ENCODE peak calls at places on chromosomes 4 and X, in five cellular contexts. S is IMR-90, V is fibroblast of lung, A is DND-41, J is tibial artery. Z is an unnamed sample.

GRCh38 chr4:26490111-26490979 is at the start of gene CCKAR:
- DNase-seq in J (no peak), A (no peak), V (no peak), S (no peak), Z (no peak)

GRCh38 chrX:131588995-131589394 is 45.1 kb downstream of the OR13H1 start:
- DNase-seq in A (no peak), J (no peak), S (no peak), V (peak; percentile 28), Z (no peak)

GRCh38 chr4:17884063-17884462 is 73.3 kb downstream of the NCAPG start:
- DNase-seq in S (peak; percentile 61), A (no peak), V (peak; percentile 31), J (no peak), Z (no peak)

GRCh38 chrX:9785944-9786741 is at the start of gene SHROOM2:
- DNase-seq in S (no peak), V (no peak), J (no peak), A (no peak), Z (no peak)

GRCh38 chr4:83910693-83911092 is 374.8 kb downstream of the GPAT3 start:
- DNase-seq in V (no peak), S (no peak), J (no peak), A (no peak), Z (no peak)

GRCh38 chrX:50579955-50580354 is 109.3 kb upstream of the DGKK start:
- DNase-seq in V (peak; percentile 61), J (peak; percentile 23), A (peak; percentile 17), S (peak; percentile 57), Z (peak; percentile 45)

GRCh38 chr4:127506283-127506682 is 126.5 kb upstream of the INTU start:
- DNase-seq in A (no peak), V (peak; percentile 10), J (no peak), S (no peak), Z (no peak)

GRCh38 chr4:135497563-135498152 is 1296.1 kb upstream of the PABPC4L start:
- DNase-seq in V (no peak), J (no peak), S (no peak), A (no peak), Z (no peak)

GRCh38 chr4:10078481-10079233 is 37.9 kb downstream of the WDR1 start:
- DNase-seq in S (no peak), V (no peak), J (peak; percentile 18), A (no peak), Z (no peak)

GRCh38 chrX:103276581-103277002 is at the start of gene TCEAL5:
- DNase-seq in V (no peak), J (no peak), S (no peak), A (no peak), Z (no peak)

GRCh38 chr4:772776-773175 is 53.2 kb downstream of the CPLX1 start:
- DNase-seq in V (no peak), S (no peak), J (no peak), A (no peak), Z (no peak)

GRCh38 chrX:9312922-9313867 is 151.7 kb upstream of the TBL1X start:
- DNase-seq in S (no peak), V (no peak), A (peak; percentile 63), J (peak; percentile 22), Z (peak; percentile 12)

GRCh38 chr4:139738846-139739613 is 73.4 kb downstream of the MGST2 start:
- DNase-seq in J (no peak), S (no peak), V (no peak), A (no peak), Z (no peak)

GRCh38 chr4:174522183-174523002 is at the start of gene HPGD:
- DNase-seq in V (no peak), J (peak; percentile 61), A (no peak), S (no peak), Z (no peak)

GRCh38 chr4:47553329-47554125 is 68.5 kb downstream of the ATP10D start:
- DNase-seq in S (peak; percentile 44), J (no peak), A (no peak), V (no peak), Z (no peak)

GRCh38 chr4:133385161-133385954 is 236.3 kb downstream of the PCDH10 start:
- DNase-seq in S (no peak), V (no peak), J (no peak), A (no peak), Z (no peak)

GRCh38 chr4:69601065-69601464 is 38.4 kb downstream of the UGT2A2 start:
- DNase-seq in J (no peak), V (no peak), S (no peak), A (no peak), Z (no peak)

GRCh38 chrX:87516716-87517115 is 886 bp upstream of the KLHL4 start:
- DNase-seq in S (peak; percentile 55), J (no peak), A (no peak), V (peak; percentile 64), Z (no peak)

GRCh38 chr4:111400736-111401135 is 744.5 kb upstream of the FAM241A start:
- DNase-seq in A (no peak), S (peak; percentile 81), V (peak; percentile 67), J (no peak), Z (no peak)

GRCh38 chr4:100707786-100708185 is 190.0 kb upstream of the EMCN start:
- DNase-seq in S (no peak), A (no peak), V (no peak), J (no peak), Z (no peak)

GRCh38 chr4:174775366-174775765 is 53.7 kb downstream of the GLRA3 start:
- DNase-seq in S (no peak), J (no peak), V (no peak), A (no peak), Z (no peak)

GRCh38 chrX:119488749-119489148 is 20.5 kb downstream of the SLC25A5 start:
- DNase-seq in J (peak; percentile 38), A (peak; percentile 44), S (peak; percentile 51), V (peak; percentile 59), Z (no peak)

GRCh38 chr4:15521442-15522039 is 51.9 kb downstream of the CC2D2A start:
- DNase-seq in J (no peak), V (peak; percentile 71), A (no peak), S (peak; percentile 41), Z (no peak)

GRCh38 chr4:152032722-152033131 is 271.9 kb upstream of the GATB start:
- DNase-seq in V (peak; percentile 38), J (peak; percentile 53), A (no peak), S (peak; percentile 88), Z (no peak)

GRCh38 chr4:100872811-100873210 is 355.0 kb upstream of the EMCN start:
- DNase-seq in S (no peak), V (no peak), A (no peak), J (no peak), Z (no peak)

GRCh38 chr4:26753642-26754041 is 107.0 kb upstream of the STIM2 start:
- DNase-seq in S (peak; percentile 68), J (no peak), V (peak; percentile 2), A (no peak), Z (no peak)

GRCh38 chrX:12971282-12972003 is 3.5 kb upstream of the TMSB4X start:
- DNase-seq in S (no peak), V (no peak), A (peak; percentile 74), J (peak; percentile 45), Z (no peak)

GRCh38 chr4:10321931-10322330 is 135.3 kb downstream of the ZNF518B start:
- DNase-seq in V (no peak), S (no peak), A (no peak), J (no peak), Z (no peak)

GRCh38 chrX:151174581-151175282 is 1.7 kb upstream of the GPR50 start:
- DNase-seq in A (no peak), J (no peak), V (no peak), S (no peak), Z (no peak)

GRCh38 chr4:3419836-3420605 is 21.7 kb upstream of the HGFAC start:
- DNase-seq in V (no peak), J (no peak), A (no peak), S (no peak), Z (no peak)

GRCh38 chrX:68937581-68937980 is 108.8 kb downstream of the EFNB1 start:
- DNase-seq in J (no peak), A (no peak), V (no peak), S (no peak), Z (no peak)

GRCh38 chr4:154779362-154779947 is 1.6 kb upstream of the RBM46 start:
- DNase-seq in V (peak; percentile 65), J (no peak), A (no peak), S (peak; percentile 39), Z (no peak)

GRCh38 chr4:11365039-11365438 is 63.7 kb downstream of the HS3ST1 start:
- DNase-seq in J (no peak), S (no peak), A (no peak), V (no peak), Z (no peak)
- TF ChIP-seq CTCF in J (no peak), S (no peak), A (no peak), V (no peak), Z (no peak)

DNA sequence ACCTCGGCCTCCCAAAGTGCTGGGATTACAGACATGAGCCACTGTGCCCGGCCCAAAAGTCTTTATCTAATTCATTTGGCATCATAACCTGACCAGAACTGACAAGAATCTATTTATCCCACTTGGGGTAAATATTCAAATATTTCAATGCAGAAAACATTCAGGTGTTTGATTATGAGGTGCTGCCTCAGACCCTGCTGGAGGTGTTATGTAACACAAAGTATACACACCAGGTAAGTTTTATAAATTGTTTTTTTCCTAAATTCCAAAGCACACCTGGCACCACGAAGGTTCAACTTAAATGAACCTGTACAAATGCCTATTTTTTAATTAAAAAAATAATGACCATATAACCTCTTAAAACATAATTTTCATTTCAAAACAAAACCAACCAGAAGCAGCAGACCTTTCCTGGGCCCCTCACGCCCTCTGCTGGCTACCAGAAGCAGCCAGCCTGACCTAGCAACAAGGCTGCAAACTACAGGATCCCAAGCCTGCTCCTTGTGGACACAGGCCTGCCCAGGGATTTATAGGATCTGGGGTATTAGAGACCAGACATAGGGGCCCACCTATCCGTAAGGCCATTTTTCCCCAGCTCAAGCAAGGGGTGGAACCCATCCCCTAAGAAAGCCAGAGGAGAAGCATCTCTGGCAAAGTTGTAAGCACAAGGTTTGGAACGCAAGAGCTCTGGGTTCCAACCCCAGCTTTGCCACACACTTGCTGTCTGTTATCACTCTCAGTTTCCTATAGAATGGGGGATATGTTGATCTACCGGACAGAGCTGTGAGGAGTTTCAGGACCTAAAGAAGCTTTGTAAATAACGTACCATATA is 11.7 kb downstream of the OTUD5 start:
- DNase-seq in V (peak; percentile 50), A (peak; percentile 42), S (peak; percentile 51), J (no peak), Z (no peak)
- H3K27ac ChIP-seq in V (no peak overlapping the region), A (no peak overlapping the region), S (no peak overlapping the region), J (no peak overlapping the region), Z (no peak overlapping the region)

GRCh38 chr4:5992171-5993062 is 25.8 kb downstream of the C4orf50 start:
- DNase-seq in V (no peak), A (no peak), J (no peak), S (no peak), Z (no peak)
- H3K4me3 ChIP-seq in V (no peak overlapping the region), A (no peak overlapping the region), J (no peak overlapping the region), S (no peak overlapping the region), Z (no peak overlapping the region)

DNA sequence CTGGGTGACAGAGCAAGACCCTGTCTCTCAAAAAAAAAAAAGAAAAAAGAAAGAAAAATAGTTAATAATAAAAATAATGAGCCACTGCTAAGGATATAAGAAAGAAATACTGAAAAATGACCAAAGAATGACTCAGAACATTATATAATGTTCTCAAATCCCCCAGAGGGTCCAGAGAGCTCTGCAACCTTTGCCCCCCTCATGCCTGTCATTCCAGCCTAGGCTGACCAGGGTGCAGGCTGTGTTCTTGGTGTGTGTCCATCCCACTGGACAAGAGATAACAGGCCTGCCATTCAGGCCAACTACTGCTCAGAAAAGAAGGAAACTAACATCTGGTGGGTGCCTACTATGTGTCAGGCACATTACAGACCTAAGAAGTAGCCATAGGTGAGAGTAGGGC is 72.7 kb upstream of the EDNRA start:
- DNase-seq in V (no peak), A (no peak), S (no peak), J (no peak), Z (no peak)
- TF ChIP-seq CTCF in V (no peak), A (no peak), S (no peak), J (no peak), Z (no peak)